ENCODE peak calls at places on chromosome 20, in eight cellular contexts. G is CD4-positive, CD25-positive, alpha-beta regulatory T cell; M is vagina; Y is neural progenitor cell; Z is PC-3; R is cardiac muscle cell; D is psoas muscle; K is GM23248. F is an unnamed sample.

GRCh38 chr20:59576216-59576953 is 28.0 kb upstream of the PHACTR3 start:
- DNase-seq in Y (no peak), R (no peak), K (no peak), M (no peak), D (no peak), Z (no peak), G (no peak), F (no peak)

GRCh38 chr20:36861875-36862801 is 13.8 kb upstream of the TLDC2 start:
- DNase-seq in K (peak; percentile 95), G (no peak), R (peak; percentile 35), Y (peak; percentile 55), D (peak; percentile 88), M (no peak), Z (peak; percentile 95), F (peak; percentile 47)

GRCh38 chr20:59743767-59744485 is 139.6 kb downstream of the PHACTR3 start:
- DNase-seq in G (no peak), D (no peak), Y (peak; percentile 16), R (no peak), Z (peak; percentile 27), M (no peak), K (peak; percentile 14), F (peak; percentile 71)

GRCh38 chr20:38156888-38157634 is 8.0 kb downstream of the TGM2 start:
- DNase-seq in K (peak; percentile 41), Z (no peak), G (no peak), R (no peak), M (no peak), Y (no peak), D (peak; percentile 55), F (no peak)

GRCh38 chr20:60117040-60117439 is 158.8 kb downstream of the CDH26 start:
- DNase-seq in K (peak; percentile 66), Z (no peak), G (no peak), D (no peak), R (peak; percentile 31), Y (no peak), M (no peak), F (no peak)

GRCh38 chr20:61753196-61753942 is 312.3 kb downstream of the TAF4 start:
- DNase-seq in G (no peak), D (no peak), Y (no peak), R (no peak), M (no peak), Z (no peak), K (peak; percentile 72), F (peak; percentile 21)

GRCh38 chr20:51403465-51404220 is 138.9 kb downstream of the NFATC2 start:
- DNase-seq in Z (no peak), Y (no peak), R (no peak), M (no peak), G (no peak), D (no peak), K (no peak), F (no peak)

GRCh38 chr20:63979549-63980316 is at the start of gene SAMD10:
- DNase-seq in D (no peak), G (peak; percentile 70), Y (peak; percentile 84), K (peak; percentile 33), Z (peak; percentile 54), M (no peak), R (peak; percentile 77), F (peak; percentile 76)

DNA sequence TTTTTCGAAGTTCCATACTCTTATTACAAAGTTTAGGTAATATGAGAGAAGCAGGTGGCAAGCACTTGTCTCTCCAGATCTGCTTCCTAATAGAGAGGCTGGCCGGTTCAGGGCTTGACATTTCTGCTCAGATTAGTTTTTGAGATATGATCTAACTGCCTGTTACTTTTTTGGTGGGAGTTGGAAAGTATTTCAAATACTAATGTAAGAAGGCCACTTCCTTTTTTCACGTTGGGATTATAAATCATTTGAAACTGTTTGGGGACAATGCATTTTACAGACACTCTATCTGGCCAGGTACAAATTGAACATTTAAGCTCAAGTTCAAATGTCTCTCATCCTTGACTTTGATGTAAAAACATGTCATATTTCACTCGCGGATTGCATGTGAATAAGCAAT is 222.1 kb upstream of the SULF2 start:
- DNase-seq in M (no peak), Z (no peak), D (no peak), Y (no peak), G (no peak), R (no peak), K (no peak), F (no peak)
- H3K9me3 ChIP-seq in M (peaks cover 8% of the 10 kb centered on the region), Z (peaks cover 14% of the 10 kb centered on the region), D (peaks cover 4% of the 10 kb centered on the region), Y (no peaks in the 10 kb centered on the region), G (peaks cover 6% of the 10 kb centered on the region), R (no peaks in the 10 kb centered on the region), K (no peaks in the 10 kb centered on the region), F (peaks cover 20% of the 10 kb centered on the region)

DNA sequence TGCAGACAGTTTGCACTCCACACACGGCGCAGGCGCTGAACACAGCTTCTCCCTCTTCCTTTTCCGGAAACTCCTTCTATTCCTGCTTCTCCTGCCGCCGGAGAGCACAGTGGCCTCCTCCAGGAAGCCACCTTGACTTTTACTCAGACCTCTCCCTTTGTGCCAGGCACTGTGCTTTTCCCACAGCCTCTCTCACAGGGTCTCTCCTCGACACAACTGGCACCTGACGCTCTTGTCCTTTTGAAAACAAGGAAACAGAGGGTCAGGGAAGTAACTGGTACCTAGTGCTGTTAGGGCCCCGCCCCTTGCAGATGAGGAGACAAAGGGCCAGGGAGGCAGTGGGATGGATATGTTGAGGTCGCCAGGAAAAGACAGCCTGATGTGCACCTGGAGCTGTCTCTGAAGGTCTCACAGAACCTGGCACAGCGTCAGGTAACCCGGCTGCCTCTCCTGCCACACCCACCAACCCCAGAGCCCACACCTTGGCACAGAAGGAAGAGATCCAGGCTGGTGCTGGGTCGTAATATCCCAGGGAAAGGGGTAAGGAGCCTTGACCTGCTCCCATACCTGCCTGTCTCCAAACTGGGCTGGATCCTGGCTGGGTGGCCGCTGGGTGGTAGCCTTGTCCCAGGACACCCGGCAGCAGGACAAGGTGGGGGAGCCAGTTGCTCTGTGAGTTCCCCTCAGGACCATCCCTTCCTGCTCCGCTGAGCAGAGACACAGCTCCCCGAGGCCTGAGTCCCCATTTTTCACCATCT is 59.0 kb downstream of the UBE2V1 start:
- DNase-seq in D (no peak), G (no peak), R (no peak), K (no peak), M (no peak), Y (no peak), Z (no peak), F (no peak)
- H3K4me3 ChIP-seq in D (no peak overlapping the region), G (no peak overlapping the region), R (no peak overlapping the region), K (no peak overlapping the region), M (no peak overlapping the region), Y (no peak overlapping the region), Z (peak overlapping the region; percentile 33), F (no peak overlapping the region)

GRCh38 chr20:46625875-46626373 is 25.3 kb downstream of the SLC13A3 start:
- DNase-seq in Z (no peak), R (no peak), D (no peak), G (no peak), Y (no peak), M (no peak), K (no peak), F (no peak)

GRCh38 chr20:46624941-46625340 is 26.3 kb downstream of the SLC13A3 start:
- DNase-seq in Z (no peak), D (no peak), R (no peak), M (no peak), G (no peak), K (no peak), Y (no peak), F (no peak)

GRCh38 chr20:46629341-46629740 is 21.9 kb downstream of the SLC13A3 start:
- DNase-seq in Y (no peak), M (no peak), K (no peak), G (no peak), R (no peak), D (no peak), Z (no peak), F (no peak)

GRCh38 chr20:46626799-46627198 is 24.5 kb downstream of the SLC13A3 start:
- DNase-seq in M (no peak), R (no peak), K (no peak), D (no peak), G (no peak), Z (no peak), Y (no peak), F (no peak)

GRCh38 chr20:46627251-46627650 is 24.0 kb downstream of the SLC13A3 start:
- DNase-seq in Z (no peak), M (no peak), Y (no peak), D (no peak), R (no peak), G (no peak), K (no peak), F (no peak)
- H3K9me3 ChIP-seq in Z (no peaks in the 10 kb centered on the region), M (no peaks in the 10 kb centered on the region), Y (peaks cover 10% of the 10 kb centered on the region), D (peaks cover 16% of the 10 kb centered on the region), R (no peaks in the 10 kb centered on the region), G (peaks cover 23% of the 10 kb centered on the region), K (no peaks in the 10 kb centered on the region), F (peaks cover 29% of the 10 kb centered on the region)

GRCh38 chr20:53916173-53916512 is 154.3 kb downstream of the BCAS1 start:
- DNase-seq in G (no peak), D (no peak), Z (no peak), Y (no peak), R (no peak), K (no peak), M (no peak), F (peak; percentile 18)

GRCh38 chr20:53915459-53916172 is 154.8 kb downstream of the BCAS1 start:
- DNase-seq in D (peak; percentile 93), Z (peak; percentile 100), G (peak; percentile 94), K (peak; percentile 95), M (no peak), R (peak; percentile 91), Y (peak; percentile 91), F (peak; percentile 98)

GRCh38 chr20:53911301-53911700 is 159.1 kb downstream of the BCAS1 start:
- DNase-seq in R (no peak), D (no peak), M (no peak), Z (no peak), K (no peak), G (no peak), Y (no peak), F (peak; percentile 34)

GRCh38 chr20:53914861-53915458 is 155.4 kb downstream of the BCAS1 start:
- DNase-seq in G (no peak), M (no peak), Y (peak; percentile 48), R (no peak), K (no peak), Z (no peak), D (no peak), F (no peak)

DNA sequence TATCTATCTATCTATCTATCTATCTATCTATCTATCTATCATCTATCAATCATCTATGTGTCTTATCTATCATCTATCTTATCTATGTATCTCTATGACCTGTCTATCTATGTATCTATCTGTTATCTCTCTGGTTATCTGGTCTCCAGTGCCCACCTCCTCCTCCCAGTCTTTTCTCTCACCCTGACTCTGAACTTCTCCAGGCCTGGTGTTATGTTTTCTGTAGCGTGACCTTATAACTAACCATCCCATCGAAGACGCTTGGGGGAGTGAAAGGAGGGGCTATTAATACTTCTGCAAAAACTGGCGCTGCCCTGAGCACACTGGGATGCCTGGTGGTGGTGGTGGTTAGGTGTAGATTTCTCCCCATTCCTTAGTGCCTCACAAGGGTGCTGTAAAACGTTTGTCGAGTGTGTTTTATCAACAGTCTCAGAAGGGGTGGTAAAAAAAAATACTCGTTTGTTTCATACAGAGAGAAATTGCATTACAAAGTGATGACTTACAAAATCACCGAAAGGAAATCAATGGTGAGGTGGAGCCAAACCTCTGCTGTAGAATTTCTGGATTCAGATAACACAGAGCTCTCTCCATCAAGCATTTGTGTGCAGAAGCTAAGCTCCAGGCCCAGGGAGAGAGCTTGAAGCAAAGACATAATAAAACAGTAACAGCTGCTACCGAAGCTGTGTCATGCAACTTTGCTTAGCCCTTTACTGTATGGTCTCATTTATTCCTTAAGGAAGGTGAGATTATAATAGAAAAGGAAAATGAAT is 156.1 kb downstream of the BCAS1 start:
- DNase-seq in M (no peak), Z (peak; percentile 58), G (no peak), R (peak; percentile 23), D (no peak), Y (no peak), K (peak; percentile 69), F (no peak)
- H3K4me3 ChIP-seq in M (no peak overlapping the region), Z (peak overlapping the region; percentile 72), G (no peak overlapping the region), R (no peak overlapping the region), D (peak overlapping the region; percentile 79), Y (peak overlapping the region; percentile 57), K (peak overlapping the region; percentile 74), F (no peak overlapping the region)

F was measured in Caco-2.